ENCODE peak calls at places on chromosomes 7 and 10, in four cellular contexts. One of them, this sample, is unnamed.

GRCh38 chr7:154202002-154202401 is 149.8 kb downstream of the DPP6 start:
- DNase-seq in NCI-H1436: no peak
- DNase-seq in activated CD4-positive, alpha-beta T cell treated with anti-CD3 and anti-CD28 coated beads for 48 hours: no peak
- DNase-seq in T-helper 2 cell: no peak
- DNase-seq in this sample: no peak

GRCh38 chr7:106283831-106284515 is 810 bp downstream of the NAMPT start:
- DNase-seq in NCI-H1436: peak
- DNase-seq in activated CD4-positive, alpha-beta T cell treated with anti-CD3 and anti-CD28 coated beads for 48 hours: peak
- DNase-seq in T-helper 2 cell: peak
- DNase-seq in this sample: peak

GRCh38 chr10:126203746-126204145 is 184.5 kb downstream of the ADAM12 start:
- DNase-seq in NCI-H1436: no peak
- DNase-seq in activated CD4-positive, alpha-beta T cell treated with anti-CD3 and anti-CD28 coated beads for 48 hours: peak
- DNase-seq in T-helper 2 cell: no peak
- DNase-seq in this sample: no peak

GRCh38 chr7:112421666-112422486 is 28.4 kb upstream of the IFRD1 start:
- DNase-seq in NCI-H1436: no peak
- DNase-seq in activated CD4-positive, alpha-beta T cell treated with anti-CD3 and anti-CD28 coated beads for 48 hours: no peak
- DNase-seq in T-helper 2 cell: no peak
- DNase-seq in this sample: no peak

GRCh38 chr10:34813626-34814227 is 1.4 kb downstream of the PARD3 start:
- DNase-seq in NCI-H1436: no peak
- DNase-seq in activated CD4-positive, alpha-beta T cell treated with anti-CD3 and anti-CD28 coated beads for 48 hours: no peak
- DNase-seq in T-helper 2 cell: no peak
- DNase-seq in this sample: no peak

GRCh38 chr7:84331665-84332064 is 137.1 kb upstream of the SEMA3A start:
- DNase-seq in NCI-H1436: no peak
- DNase-seq in activated CD4-positive, alpha-beta T cell treated with anti-CD3 and anti-CD28 coated beads for 48 hours: no peak
- DNase-seq in T-helper 2 cell: no peak
- DNase-seq in this sample: no peak

GRCh38 chr7:118109607-118110006 is 74.4 kb upstream of the LSM8 start:
- DNase-seq in NCI-H1436: no peak
- DNase-seq in activated CD4-positive, alpha-beta T cell treated with anti-CD3 and anti-CD28 coated beads for 48 hours: no peak
- DNase-seq in T-helper 2 cell: no peak
- DNase-seq in this sample: no peak

GRCh38 chr7:46133076-46133475 is 212.0 kb upstream of the IGFBP3 start:
- DNase-seq in NCI-H1436: no peak
- DNase-seq in activated CD4-positive, alpha-beta T cell treated with anti-CD3 and anti-CD28 coated beads for 48 hours: no peak
- DNase-seq in T-helper 2 cell: no peak
- DNase-seq in this sample: no peak

GRCh38 chr10:113322843-113323242 is 230.0 kb upstream of the HABP2 start:
- DNase-seq in NCI-H1436: no peak
- DNase-seq in activated CD4-positive, alpha-beta T cell treated with anti-CD3 and anti-CD28 coated beads for 48 hours: no peak
- DNase-seq in T-helper 2 cell: no peak
- DNase-seq in this sample: no peak

GRCh38 chr7:73700581-73701134 is 17.3 kb downstream of the BUD23 start:
- DNase-seq in NCI-H1436: no peak
- DNase-seq in activated CD4-positive, alpha-beta T cell treated with anti-CD3 and anti-CD28 coated beads for 48 hours: no peak
- DNase-seq in T-helper 2 cell: no peak
- DNase-seq in this sample: no peak

GRCh38 chr7:7264306-7265040 is 82.1 kb downstream of the C1GALT1 start:
- DNase-seq in NCI-H1436: no peak
- DNase-seq in activated CD4-positive, alpha-beta T cell treated with anti-CD3 and anti-CD28 coated beads for 48 hours: no peak
- DNase-seq in T-helper 2 cell: no peak
- DNase-seq in this sample: no peak

GRCh38 chr7:74032191-74032490 is 4.2 kb downstream of the ELN start:
- DNase-seq in NCI-H1436: no peak
- DNase-seq in activated CD4-positive, alpha-beta T cell treated with anti-CD3 and anti-CD28 coated beads for 48 hours: no peak
- DNase-seq in T-helper 2 cell: no peak
- DNase-seq in this sample: no peak

GRCh38 chr7:31699050-31699449 is 12.0 kb downstream of the PPP1R17 start:
- DNase-seq in NCI-H1436: no peak
- DNase-seq in activated CD4-positive, alpha-beta T cell treated with anti-CD3 and anti-CD28 coated beads for 48 hours: no peak
- DNase-seq in T-helper 2 cell: no peak
- DNase-seq in this sample: no peak

This sample was measured in NCI-H1092.